ENCODE peak calls at places on chromosomes 1 and 21, in five cellular contexts. J is A549, Q is K562, F is HepG2, B is H1. S is an unnamed sample.

GRCh38 chr1:236948381-236948780 is 55.9 kb downstream of the MT1HL1 start:
- DNase-seq in Q (no peak), F (no peak), J (no peak), B (no peak), S (no peak)

GRCh38 chr1:246043556-246043955 is 463.5 kb downstream of the SMYD3 start:
- DNase-seq in F (no peak), J (no peak), Q (no peak), B (no peak), S (peak)

GRCh38 chr1:16020325-16020724 is 1.5 kb upstream of the CLCNKA start:
- DNase-seq in J (no peak), F (no peak), B (no peak), Q (no peak), S (no peak)

GRCh38 chr1:216111842-216112241 is 311.4 kb downstream of the USH2A start:
- DNase-seq in F (no peak), Q (no peak), J (no peak), B (no peak), S (no peak)

GRCh38 chr1:111141803-111142202 is 1.8 kb downstream of the CEPT1 start:
- DNase-seq in F (peak), B (no peak), Q (no peak), J (no peak), S (no peak)

GRCh38 chr1:68116643-68117235 is 66.3 kb upstream of the DIRAS3 start:
- DNase-seq in F (peak), Q (peak), B (no peak), J (peak), S (peak)

GRCh38 chr1:156705321-156705917 is at the start of gene CRABP2:
- DNase-seq in F (no peak), B (no peak), Q (peak), J (no peak), S (peak)

GRCh38 chr1:211928222-211928856 is 97.8 kb upstream of the LPGAT1 start:
- DNase-seq in Q (peak), F (peak), B (peak), J (peak), S (no peak)

GRCh38 chr21:45102391-45102932 is 28.1 kb downstream of the ADARB1 start:
- DNase-seq in B (no peak), Q (no peak), F (no peak), J (peak), S (peak)

GRCh38 chr1:26582836-26583460 is 53.4 kb downstream of the RPS6KA1 start:
- DNase-seq in Q (no peak), J (no peak), B (no peak), F (no peak), S (no peak)

GRCh38 chr1:201510734-201511133 is 3.8 kb upstream of the CSRP1 start:
- DNase-seq in Q (no peak), F (no peak), J (no peak), B (no peak), S (no peak)
- TF ChIP-seq JUN in Q (no peak), F (no peak), J (no peak), B (no peak), S (no peak)

DNA sequence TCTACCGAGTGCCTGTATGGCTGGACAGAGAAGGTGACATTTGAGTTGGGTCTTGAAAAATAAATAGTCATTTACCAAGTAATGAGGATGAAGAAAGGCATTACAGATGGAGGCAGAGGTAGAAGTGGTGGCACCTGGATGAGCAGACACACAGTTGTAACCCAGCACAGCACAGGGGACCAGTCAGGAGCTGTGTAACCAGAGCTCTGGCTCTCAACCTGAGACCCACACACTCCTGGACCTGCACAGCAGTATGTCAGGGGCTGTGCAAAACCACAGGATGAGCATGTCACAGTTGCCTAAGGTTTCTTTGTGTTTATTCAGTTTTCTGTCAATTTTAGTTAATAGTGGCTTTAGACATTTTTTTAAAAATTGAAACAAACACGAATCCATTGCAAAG is 11.3 kb upstream of the MCOLN3 start:
- DNase-seq in J (no peak), F (no peak), B (no peak), Q (no peak), S (no peak)
- H3K27ac ChIP-seq in J (no peak), F (no peak), B (no peak), Q (no peak), S (no peak)

GRCh38 chr1:41342774-41343355 is 18.4 kb upstream of the FOXO6 start:
- DNase-seq in J (no peak), F (no peak), B (no peak), Q (no peak), S (no peak)

GRCh38 chr1:41341365-41341683 is 19.9 kb upstream of the FOXO6 start:
- DNase-seq in J (no peak), Q (no peak), F (no peak), B (no peak), S (peak)

GRCh38 chr1:41340655-41341364 is 20.4 kb upstream of the FOXO6 start:
- DNase-seq in Q (no peak), J (no peak), B (no peak), F (no peak), S (no peak)

GRCh38 chr1:41343790-41344679 is 17.2 kb upstream of the FOXO6 start:
- DNase-seq in J (no peak), Q (no peak), B (no peak), F (no peak), S (no peak)

DNA sequence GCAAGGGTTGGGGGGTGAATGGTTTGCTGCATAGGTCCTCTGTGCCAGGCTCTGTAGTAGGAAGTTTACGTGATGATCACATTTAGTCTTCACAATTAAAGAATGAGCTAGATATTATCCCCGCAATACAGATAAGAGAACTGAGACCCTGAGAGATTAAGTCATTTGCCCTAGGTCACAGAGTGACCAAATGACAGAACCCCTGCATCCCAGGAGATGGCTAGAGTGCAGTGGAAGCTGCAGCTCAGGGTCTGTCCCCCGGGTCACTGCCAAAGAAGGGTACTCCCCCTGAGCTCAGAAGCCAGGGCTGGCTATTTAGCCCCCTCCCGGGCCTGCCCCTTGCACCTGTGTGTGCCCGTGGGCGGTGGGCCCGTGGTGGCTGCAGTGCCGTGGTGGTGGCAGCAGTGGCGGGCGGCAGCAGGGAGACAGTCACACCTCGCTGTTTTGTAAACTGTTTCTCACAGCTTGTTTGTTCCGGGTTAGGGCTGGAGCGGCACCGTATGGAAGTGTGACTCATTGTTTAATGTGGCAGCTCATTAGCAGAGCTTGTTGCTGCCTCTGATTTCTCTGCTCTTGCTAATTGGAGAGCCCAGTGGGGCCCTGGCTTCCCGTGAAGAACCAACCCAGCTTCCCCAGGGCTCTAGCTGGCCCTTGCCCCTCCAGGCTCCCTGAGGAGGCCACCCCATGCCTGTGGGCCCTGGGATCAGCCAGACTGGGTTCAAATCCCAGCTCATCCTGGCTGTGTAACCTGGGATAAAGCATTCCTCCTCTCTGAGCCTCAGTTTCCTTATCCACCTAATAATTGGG is 19.3 kb upstream of the FOXO6 start:
- DNase-seq in Q (no peak), F (no peak), B (no peak), J (no peak), S (peak)
- TF ChIP-seq JUN in Q (peak), F (no peak), B (no peak), J (no peak), S (peak)

GRCh38 chr1:58583496-58583895 is 6.4 kb upstream of the TACSTD2 start:
- DNase-seq in F (no peak), Q (no peak), B (no peak), J (no peak), S (peak)

GRCh38 chr1:58581641-58582040 is 4.6 kb upstream of the TACSTD2 start:
- DNase-seq in F (no peak), Q (no peak), J (no peak), B (no peak), S (no peak)

GRCh38 chr1:58577676-58578073 is 623 bp upstream of the TACSTD2 start:
- DNase-seq in Q (no peak), J (no peak), F (no peak), B (no peak), S (peak)

GRCh38 chr1:58576727-58577675 is at the start of gene TACSTD2:
- DNase-seq in J (no peak), F (no peak), Q (no peak), B (peak), S (peak)

DNA sequence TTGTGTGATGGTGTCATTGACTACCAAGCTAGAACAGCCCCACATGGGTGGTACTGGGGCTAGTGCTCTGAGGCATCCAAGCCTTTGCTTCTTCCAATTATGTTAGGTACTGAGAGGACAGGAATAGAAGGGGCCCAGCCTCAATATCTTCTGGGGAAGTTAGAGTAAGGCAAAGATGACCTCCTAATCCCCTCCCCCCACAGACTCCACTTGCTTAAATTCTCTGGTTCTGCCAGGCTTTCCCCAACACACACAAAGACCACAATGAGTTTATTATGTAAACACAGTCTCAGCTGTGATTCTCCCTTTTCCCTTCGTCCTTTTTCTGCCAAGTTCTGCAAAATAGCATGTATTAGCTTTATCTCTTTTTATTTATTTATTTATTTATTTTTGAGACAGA is 3.1 kb upstream of the TACSTD2 start:
- DNase-seq in B (no peak), F (no peak), Q (no peak), J (no peak), S (no peak)
- H3K27ac ChIP-seq in B (no peak), F (no peak), Q (no peak), J (no peak), S (no peak)

GRCh38 chr1:231393668-231394067 is 28.4 kb downstream of the EGLN1 start:
- DNase-seq in B (no peak), F (peak), Q (no peak), J (peak), S (no peak)

GRCh38 chr1:231387770-231388669 is 34.1 kb downstream of the EGLN1 start:
- DNase-seq in F (no peak), Q (no peak), J (no peak), B (no peak), S (peak)

GRCh38 chr1:231386472-231386871 is 35.6 kb downstream of the EGLN1 start:
- DNase-seq in F (no peak), Q (no peak), B (no peak), J (no peak), S (no peak)

GRCh38 chr1:231392380-231393131 is 29.5 kb downstream of the EGLN1 start:
- DNase-seq in Q (no peak), J (peak), B (no peak), F (no peak), S (no peak)

GRCh38 chr1:231390071-231390470 is 32.0 kb downstream of the EGLN1 start:
- DNase-seq in J (no peak), Q (no peak), B (no peak), F (no peak), S (peak)
- TF ChIP-seq JUN in J (no peak), Q (no peak), B (no peak), F (no peak), S (peak)